ENCODE peak calls at places on chromosomes 3 and 15, in six cellular contexts. W is IMR-90, S is A673, V is RWPE2, J is uterus, D is body of pancreas. U is an unnamed sample. For H3K36me3, the result is how much of the 10 kb centered on the place peaks cover.

GRCh38 chr3:100042577-100042981 is 71.7 kb downstream of the FILIP1L start:
- DNase-seq in S (no peak), J (no peak), D (no peak), V (no peak), W (peak), U (no peak)

GRCh38 chr15:92394327-92395175 is 870 bp downstream of the ST8SIA2 start:
- DNase-seq in D (no peak), J (no peak), V (no peak), S (no peak), W (no peak), U (no peak)

GRCh38 chr15:80942746-80943565 is 46.7 kb downstream of the MESD start:
- DNase-seq in S (no peak), W (peak), J (peak), D (no peak), V (peak), U (no peak)

GRCh38 chr15:65948352-65948751 is 79.1 kb downstream of the RAB11A start:
- DNase-seq in D (no peak), W (no peak), S (no peak), V (no peak), J (no peak), U (no peak)

GRCh38 chr15:65303687-65304392 is 637 bp upstream of the RNU5B-1 start:
- DNase-seq in W (peak), S (peak), V (no peak), D (peak), J (peak), U (peak)

GRCh38 chr15:78103406-78104118 is 11.2 kb downstream of the SH2D7 start:
- DNase-seq in W (no peak), J (no peak), S (no peak), V (peak), D (no peak), U (no peak)

GRCh38 chr3:176906046-176906905 is 291.0 kb downstream of the TBL1XR1 start:
- DNase-seq in W (peak), S (peak), J (no peak), V (no peak), D (peak), U (peak)

GRCh38 chr3:172046268-172046915 is 7.0 kb downstream of the FNDC3B start:
- DNase-seq in V (no peak), J (no peak), S (no peak), D (no peak), W (peak), U (peak)

GRCh38 chr15:68637755-68638405 is 59.1 kb downstream of the CORO2B start:
- DNase-seq in J (peak), W (peak), S (no peak), V (no peak), D (no peak), U (no peak)

GRCh38 chr15:91566116-91566515 is 287.4 kb upstream of the SLCO3A1 start:
- DNase-seq in V (no peak), D (no peak), W (no peak), S (no peak), J (no peak), U (no peak)

GRCh38 chr3:69906351-69906966 is 93.1 kb upstream of the SAMMSON start:
- DNase-seq in V (no peak), D (no peak), S (no peak), W (no peak), J (no peak), U (no peak)

GRCh38 chr3:108838411-108838810 is 15.8 kb downstream of the TRAT1 start:
- DNase-seq in D (no peak), W (no peak), J (no peak), V (no peak), S (no peak), U (no peak)

GRCh38 chr15:60580650-60581415 is 101.9 kb upstream of the ICE2 start:
- DNase-seq in V (no peak), J (no peak), S (peak), D (no peak), W (no peak), U (no peak)

GRCh38 chr3:188595890-188596376 is 442.0 kb downstream of the LPP start:
- DNase-seq in W (peak), V (no peak), J (no peak), S (no peak), D (no peak), U (peak)

GRCh38 chr15:74664028-74664616 is 31.7 kb downstream of the EDC3 start:
- DNase-seq in W (peak), J (peak), D (peak), S (no peak), V (no peak), U (peak)

GRCh38 chr3:55724851-55725250 is 237.7 kb upstream of the WNT5A start:
- DNase-seq in D (no peak), V (no peak), W (no peak), S (peak), J (no peak), U (no peak)

GRCh38 chr15:93985925-93986324 is 245.4 kb upstream of the MCTP2 start:
- DNase-seq in S (no peak), W (no peak), V (no peak), D (no peak), J (no peak), U (no peak)

GRCh38 chr3:137765310-137766033 is 1.4 kb downstream of the SOX14 start:
- DNase-seq in V (no peak), J (no peak), S (no peak), D (no peak), W (no peak), U (no peak)

GRCh38 chr15:74290645-74291044 is 54.5 kb downstream of the CCDC33 start:
- DNase-seq in V (no peak), J (no peak), W (no peak), D (no peak), S (no peak), U (no peak)

GRCh38 chr3:69929019-69929418 is 70.5 kb upstream of the SAMMSON start:
- DNase-seq in V (no peak), S (no peak), D (no peak), W (no peak), J (no peak), U (no peak)

GRCh38 chr3:172203522-172204258 is 164.3 kb downstream of the FNDC3B start:
- DNase-seq in V (no peak), W (no peak), D (peak), J (no peak), S (no peak), U (peak)

GRCh38 chr15:25529774-25530173 is 91.0 kb upstream of the UBE3A start:
- DNase-seq in V (no peak), D (no peak), W (no peak), J (no peak), S (no peak), U (no peak)

GRCh38 chr3:161781381-161781780 is 284.8 kb downstream of the OTOL1 start:
- DNase-seq in D (no peak), W (no peak), V (no peak), J (no peak), S (no peak), U (no peak)

GRCh38 chr3:194046995-194047681 is 88.8 kb upstream of the HES1 start:
- DNase-seq in S (no peak), D (peak), V (no peak), W (no peak), J (no peak), U (no peak)

GRCh38 chr3:71145954-71146353 is 437.6 kb downstream of the FOXP1 start:
- DNase-seq in D (no peak), W (no peak), V (no peak), J (no peak), S (no peak), U (no peak)

GRCh38 chr3:45218578-45219390 is 7.3 kb downstream of the TMEM158 start:
- DNase-seq in D (no peak), V (no peak), S (no peak), J (peak), W (peak), U (peak)

DNA sequence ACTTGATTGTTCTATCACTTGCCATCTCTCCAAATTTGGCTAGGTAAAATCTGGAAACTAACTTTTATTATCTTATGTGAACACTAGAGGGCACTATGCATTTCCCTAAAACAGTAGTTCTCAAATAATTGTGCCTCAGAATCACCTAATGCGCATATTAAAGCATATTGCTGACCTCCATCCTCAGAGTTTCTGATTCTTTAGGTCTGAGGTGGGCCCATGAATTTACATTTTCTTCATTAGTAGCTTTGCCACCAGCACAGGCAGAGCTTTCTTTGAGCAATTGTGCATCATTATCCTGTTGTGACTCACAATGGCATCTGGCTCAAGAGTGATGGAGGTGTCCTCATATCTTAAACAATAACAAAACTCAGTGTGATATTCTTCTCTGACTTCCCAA is 17.5 kb upstream of the BCHE start:
- DNase-seq in D (no peak), V (no peak), S (peak), J (no peak), W (no peak), U (peak)
- TF ChIP-seq CTCF in D (peak), V (peak), S (peak), J (no peak), W (peak), U (peak)

DNA sequence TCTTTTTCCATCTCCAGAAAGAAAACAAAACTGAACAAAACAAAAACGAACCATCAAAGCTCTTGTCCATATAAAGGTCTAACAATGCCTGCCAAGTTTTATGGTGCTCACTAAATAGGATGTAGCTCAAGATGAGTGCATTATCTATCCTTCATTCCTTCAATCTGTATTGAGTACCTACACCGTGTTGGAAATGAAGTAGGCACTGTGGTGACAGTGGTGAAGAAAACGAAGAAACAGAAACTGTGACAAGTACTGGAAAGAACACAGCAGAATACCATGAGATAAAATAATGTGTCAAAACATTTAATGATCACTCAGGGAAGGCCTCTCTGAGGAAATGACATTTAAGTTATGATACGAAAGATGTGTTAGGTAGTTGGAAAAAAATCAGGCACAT is 36.2 kb downstream of the CBLB start:
- DNase-seq in D (no peak), V (no peak), J (no peak), S (no peak), W (no peak), U (no peak)
- H3K4me3 ChIP-seq in D (no peak), V (no peak), J (no peak), S (no peak), W (no peak), U (no peak)

GRCh38 chr3:49681232-49681522 is 7.0 kb downstream of the APEH start:
- DNase-seq in D (no peak), V (no peak), W (no peak), S (no peak), J (no peak), U (no peak)

GRCh38 chr3:49680493-49681231 is 6.5 kb downstream of the APEH start:
- DNase-seq in D (no peak), S (no peak), V (no peak), W (no peak), J (no peak), U (no peak)

GRCh38 chr3:49683162-49683561 is 6.1 kb downstream of the MST1 start:
- DNase-seq in D (no peak), W (no peak), J (no peak), S (no peak), V (no peak), U (no peak)
- H3K36me3 ChIP-seq in D (under half), W (half or more), J (under half), S (under half), V (half or more), U (under half)

DNA sequence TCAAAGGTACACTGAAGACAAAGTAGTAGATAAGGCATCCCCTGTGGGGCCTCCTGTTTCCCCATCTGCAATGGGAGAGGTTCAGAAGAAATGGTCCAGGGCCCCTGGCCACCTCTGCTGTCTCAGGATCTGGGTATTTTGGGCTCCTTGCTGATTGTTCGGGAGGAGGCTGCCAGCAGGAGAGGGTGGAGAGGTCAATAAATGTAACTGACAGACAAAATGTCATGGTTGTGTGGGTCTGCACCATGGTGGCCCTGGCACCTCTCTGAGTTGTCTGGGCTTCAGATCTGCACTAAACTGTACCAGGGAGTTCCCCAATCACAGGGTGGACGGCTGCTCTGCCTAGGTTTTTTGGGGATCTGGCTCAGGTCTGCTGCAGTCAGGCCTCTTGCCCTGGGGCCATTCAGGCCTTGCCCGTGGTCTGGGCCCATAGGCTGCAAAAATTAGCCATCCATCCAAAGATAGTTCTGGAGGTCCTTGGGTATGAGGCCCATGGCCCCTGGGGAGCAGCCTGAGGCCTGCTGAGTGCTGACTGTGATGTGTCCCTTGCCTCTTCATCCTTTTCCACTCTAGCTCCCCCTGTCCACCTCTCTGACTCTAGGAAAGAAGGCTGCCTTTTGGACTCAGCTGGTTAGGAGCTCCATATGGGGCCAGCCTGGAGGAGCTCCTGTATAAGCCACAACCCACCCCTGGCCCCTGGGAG is 7.5 kb downstream of the NBEAL2 start:
- DNase-seq in J (no peak), W (no peak), D (no peak), V (no peak), S (no peak), U (no peak)
- TF ChIP-seq CTCF in J (no peak), W (no peak), D (no peak), V (no peak), S (no peak), U (no peak)

GRCh38 chr3:34969513-34969912 is 669.8 kb upstream of the ARPP21 start:
- DNase-seq in V (no peak), W (no peak), J (no peak), S (no peak), D (no peak), U (peak)

DNA sequence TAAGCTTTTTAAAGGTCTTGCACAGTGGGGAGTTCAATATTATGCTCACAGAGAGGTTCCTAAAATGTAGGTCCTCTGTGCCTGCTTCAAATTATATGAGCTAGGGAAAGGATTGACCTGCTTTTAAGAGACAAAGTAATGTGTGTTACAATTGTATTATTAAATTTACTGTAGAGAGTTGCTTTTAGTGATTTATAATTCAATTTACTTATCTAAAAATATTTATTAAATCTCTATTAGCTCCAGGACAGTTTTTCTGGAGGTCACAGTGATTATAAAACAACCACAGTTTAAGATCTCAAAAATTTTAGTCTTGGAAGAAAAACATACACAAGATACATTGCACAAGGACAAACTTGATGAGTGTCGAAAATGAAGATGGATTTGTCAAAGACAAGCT is 665.7 kb upstream of the ARPP21 start:
- DNase-seq in V (no peak), W (no peak), S (no peak), D (no peak), J (no peak), U (no peak)
- H3K4me3 ChIP-seq in V (no peak), W (no peak), S (no peak), D (no peak), J (no peak), U (no peak)

DNA sequence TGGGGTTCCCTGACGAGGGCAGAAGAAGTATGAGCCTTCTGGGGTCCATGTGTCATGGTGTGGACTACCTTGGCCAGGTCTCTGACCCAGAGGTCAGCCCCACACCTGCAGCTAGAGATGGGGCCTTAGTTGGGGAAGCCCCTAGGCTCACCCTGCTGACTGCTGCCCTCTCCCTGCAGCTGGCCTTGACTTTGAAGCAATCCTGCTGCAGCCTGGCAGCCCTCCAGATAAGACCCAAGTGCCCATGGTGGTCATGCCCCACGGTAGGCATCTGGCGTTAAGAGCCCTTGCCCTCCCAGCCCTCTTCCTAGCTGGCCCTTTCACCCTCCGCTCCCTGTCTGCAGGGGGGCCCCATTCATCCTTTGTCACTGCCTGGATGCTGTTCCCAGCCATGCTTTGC is 7.4 kb downstream of the APEH start:
- DNase-seq in D (no peak), W (no peak), V (no peak), J (no peak), S (no peak), U (no peak)
- H3K36me3 ChIP-seq in D (under half), W (half or more), V (half or more), J (under half), S (under half), U (half or more)

DNA sequence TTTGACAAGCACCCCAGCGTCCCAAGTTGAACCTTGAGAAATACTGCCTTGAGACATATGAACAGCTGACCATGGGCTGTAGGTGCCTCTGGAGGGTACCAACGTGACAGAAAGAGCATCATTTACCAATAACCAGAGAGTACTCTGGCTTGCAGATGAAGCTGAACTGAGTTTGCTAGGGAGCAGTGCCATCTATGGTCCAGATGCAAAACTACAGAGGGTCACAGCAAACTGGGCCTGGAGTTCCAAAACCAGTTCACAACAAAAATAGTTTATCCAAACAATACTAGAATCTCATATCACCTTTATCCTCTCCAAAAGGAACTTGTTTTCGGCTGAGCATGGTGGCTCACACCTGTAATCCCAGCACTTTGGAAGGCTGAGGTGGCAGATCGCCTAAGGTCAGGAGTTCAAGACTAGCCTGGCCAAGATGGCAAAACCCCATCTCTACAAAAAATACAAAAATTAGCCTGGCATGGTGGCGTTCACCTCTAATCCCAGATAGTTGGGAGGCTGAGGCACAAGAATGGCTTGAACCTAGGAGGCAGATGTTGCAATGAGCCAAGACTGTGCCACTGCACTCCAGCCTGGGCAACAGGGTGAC is 69.3 kb downstream of the CHAC1 start:
- DNase-seq in S (peak), V (no peak), W (peak), J (peak), D (peak), U (peak)
- TF ChIP-seq CTCF in S (peak), V (peak), W (peak), J (peak), D (peak), U (peak)

GRCh38 chr3:191644291-191644690 is 183.3 kb downstream of the PYDC2 start:
- DNase-seq in J (no peak), S (no peak), V (no peak), W (no peak), D (no peak), U (no peak)
- H3K4me3 ChIP-seq in J (no peak), S (no peak), V (no peak), W (no peak), D (no peak), U (no peak)

DNA sequence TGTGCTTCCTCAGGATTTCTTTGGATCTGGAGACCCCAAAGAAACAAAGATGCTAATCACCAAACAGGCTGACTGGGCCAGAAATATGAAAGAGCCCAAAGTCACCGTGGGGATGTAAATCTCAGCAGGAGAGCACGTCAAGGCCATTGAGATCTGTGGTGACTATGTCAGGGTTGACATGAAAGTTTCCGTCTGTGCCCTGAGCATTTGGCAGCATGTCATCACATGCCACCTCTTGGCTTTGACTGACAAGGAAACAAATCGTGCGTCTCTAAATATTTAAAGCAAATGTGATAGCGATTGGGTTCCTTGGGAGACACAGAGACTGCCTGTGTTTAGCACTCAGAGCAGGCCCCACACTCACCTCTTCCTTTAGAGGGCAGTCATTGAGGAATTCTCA is 35.2 kb downstream of the EFCAB12 start:
- DNase-seq in S (no peak), W (no peak), V (no peak), J (no peak), D (no peak), U (no peak)
- H3K36me3 ChIP-seq in S (under half), W (under half), V (under half), J (under half), D (under half), U (under half)